ENCODE peak calls at places on chromosome 1, in nine cellular contexts. S is IMR-90; B is left lung; Y is neural progenitor cell; V is endodermal cell; K is heart left ventricle; L is CD8-positive, alpha-beta T cell; W is GM23338; I is ascending aorta. H is an unnamed sample.

GRCh38 chr1:165930961-165931360 is 103.5 kb downstream of the UCK2 start:
- DNase-seq in W (no peak), V (no peak), I (peak; percentile 31), Y (no peak), L (no peak), K (no peak), B (no peak), S (no peak), H (no peak)

GRCh38 chr1:46543382-46543760 is 8.1 kb downstream of the KNCN start:
- DNase-seq in I (no peak), W (peak; percentile 46), V (peak; percentile 51), K (no peak), Y (no peak), S (no peak), B (no peak), L (no peak), H (no peak)

GRCh38 chr1:113860891-113861290 is 10.6 kb downstream of the PTPN22 start:
- DNase-seq in L (no peak), K (no peak), W (no peak), B (no peak), Y (no peak), I (no peak), S (peak; percentile 80), V (no peak), H (peak; percentile 65)

GRCh38 chr1:33916786-33917185 is 52.9 kb downstream of the HMGB4 start:
- DNase-seq in V (no peak), L (no peak), B (no peak), W (no peak), I (no peak), S (no peak), Y (no peak), K (no peak), H (no peak)

GRCh38 chr1:31669786-31670582 is 25.3 kb upstream of the PEF1 start:
- DNase-seq in Y (peak; percentile 34), B (peak; percentile 77), K (peak; percentile 83), W (peak; percentile 65), V (peak; percentile 78), S (peak; percentile 20), L (peak; percentile 22), I (peak; percentile 91), H (peak; percentile 83)

GRCh38 chr1:107378602-107379265 is 237.9 kb downstream of the NTNG1 start:
- DNase-seq in V (no peak), K (no peak), B (no peak), L (no peak), W (no peak), S (no peak), Y (no peak), I (no peak), H (no peak)

GRCh38 chr1:50348449-50349241 is 74.6 kb downstream of the DMRTA2 start:
- DNase-seq in K (peak; percentile 36), S (peak; percentile 77), L (no peak), Y (peak; percentile 85), I (peak; percentile 65), V (peak; percentile 87), B (no peak), W (peak; percentile 93), H (peak; percentile 71)

GRCh38 chr1:20080441-20081330 is 10.7 kb downstream of the PLA2G5 start:
- DNase-seq in K (no peak), B (no peak), V (peak; percentile 55), I (no peak), Y (no peak), W (no peak), L (no peak), S (no peak), H (no peak)

GRCh38 chr1:35931424-35932157 is 686 bp downstream of the AGO3 start:
- DNase-seq in S (peak; percentile 5), V (no peak), L (no peak), I (no peak), B (peak; percentile 41), Y (peak; percentile 64), W (no peak), K (no peak), H (peak; percentile 32)

GRCh38 chr1:156959414-156959813 is 39.0 kb downstream of the LRRC71 start:
- DNase-seq in I (no peak), L (no peak), W (no peak), S (peak; percentile 77), K (no peak), Y (no peak), B (no peak), V (no peak), H (no peak)

GRCh38 chr1:47745725-47746609 is 251.2 kb downstream of the TRABD2B start:
- DNase-seq in W (no peak), V (peak; percentile 29), I (no peak), Y (no peak), B (no peak), L (no peak), K (no peak), S (no peak), H (no peak)

GRCh38 chr1:93442276-93442675 is 5.6 kb upstream of the FNBP1L start:
- DNase-seq in K (no peak), B (peak; percentile 43), W (peak; percentile 22), L (no peak), S (no peak), V (peak; percentile 53), I (no peak), Y (no peak), H (peak; percentile 69)

GRCh38 chr1:225652726-225653462 is at the start of gene ENAH:
- DNase-seq in V (peak; percentile 91), Y (peak; percentile 94), B (peak; percentile 79), W (peak; percentile 88), K (peak; percentile 88), I (peak; percentile 89), L (peak; percentile 16), S (peak; percentile 76), H (peak; percentile 29)

GRCh38 chr1:203557390-203557789 is 63.4 kb downstream of the OPTC start:
- DNase-seq in K (peak; percentile 89), L (no peak), W (no peak), V (no peak), S (peak; percentile 83), B (peak; percentile 43), I (peak; percentile 93), Y (no peak), H (peak; percentile 35)

GRCh38 chr1:26787381-26787705 is 407 bp upstream of the PIGV start:
- DNase-seq in I (no peak), L (peak; percentile 60), W (no peak), K (no peak), B (no peak), Y (peak; percentile 87), S (peak; percentile 53), V (no peak), H (peak; percentile 51)

GRCh38 chr1:69215883-69216282 is 351.8 kb upstream of the LRRC7 start:
- DNase-seq in W (no peak), S (no peak), I (no peak), Y (no peak), L (no peak), V (no peak), K (no peak), B (no peak), H (no peak)

GRCh38 chr1:156052862-156053769 is 482 bp downstream of the UBQLN4 start:
- DNase-seq in S (peak; percentile 69), L (peak; percentile 51), Y (peak; percentile 94), I (peak; percentile 80), V (peak; percentile 93), K (peak; percentile 50), W (peak; percentile 94), B (peak; percentile 68), H (peak; percentile 69)

DNA sequence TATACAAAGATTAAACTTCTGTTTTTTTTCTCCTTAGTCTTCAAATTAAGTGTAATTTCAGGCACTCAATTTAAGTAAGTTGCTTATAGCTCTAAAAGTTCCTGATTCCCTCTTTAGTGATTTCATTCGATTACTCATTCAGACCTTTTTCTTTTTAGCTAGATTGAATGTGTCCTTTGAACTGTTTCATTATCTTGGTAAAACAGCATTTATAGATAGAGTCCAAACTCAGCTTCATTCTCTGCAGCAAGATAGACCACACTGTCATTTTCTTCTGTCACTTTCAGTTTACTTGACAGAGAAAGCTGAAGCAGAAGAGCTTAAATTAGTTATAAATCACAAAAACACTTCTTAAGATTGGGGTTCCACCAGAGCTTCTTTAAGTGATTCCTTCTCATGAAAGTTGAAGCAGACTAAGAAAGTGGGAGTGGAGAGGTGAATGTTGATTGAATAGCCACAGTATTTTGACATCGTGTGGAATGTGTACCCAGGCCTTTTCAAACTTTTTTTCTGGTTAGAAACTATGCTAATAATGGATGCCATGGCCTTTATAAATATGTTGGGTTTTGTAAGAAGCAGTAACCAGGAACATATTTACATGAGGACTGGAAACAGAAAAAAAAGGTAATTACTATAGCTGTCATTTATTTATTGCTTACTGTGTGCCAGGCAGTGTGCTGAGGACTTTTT is 52.2 kb downstream of the ZBTB40 start:
- DNase-seq in W (no peak), K (no peak), L (no peak), I (no peak), B (no peak), S (peak; percentile 25), Y (no peak), V (no peak), H (no peak)
- H3K36me3 ChIP-seq in W (peaks cover 17% of the 10 kb centered on the region), K (peaks cover 16% of the 10 kb centered on the region), L (peaks cover 23% of the 10 kb centered on the region), I (peaks cover 31% of the 10 kb centered on the region), B (no peaks in the 10 kb centered on the region), S (peaks cover 14% of the 10 kb centered on the region), Y (no peaks in the 10 kb centered on the region), V (peaks cover 48% of the 10 kb centered on the region), H (peaks cover 6% of the 10 kb centered on the region)

GRCh38 chr1:161440312-161440894 is 64.9 kb upstream of the FCGR2A start:
- DNase-seq in S (peak; percentile 53), V (peak; percentile 91), W (peak; percentile 89), K (peak; percentile 41), I (peak; percentile 63), B (peak; percentile 53), Y (peak; percentile 93), L (peak; percentile 32), H (peak; percentile 19)
- TF ChIP-seq CTCF in S (peak; percentile 59), V (peak; percentile 75), W (peak; percentile 76), K (peak; percentile 47), I (peak; percentile 48), B (peak; percentile 47), Y (peak; percentile 62), L (peak; percentile 38), H (peak; percentile 74)

GRCh38 chr1:3307359-3307758 is 147.1 kb upstream of the ARHGEF16 start:
- DNase-seq in K (no peak), I (no peak), W (no peak), Y (no peak), S (no peak), V (no peak), L (no peak), B (no peak), H (no peak)
- H3K36me3 ChIP-seq in K (no peaks in the 10 kb centered on the region), I (no peaks in the 10 kb centered on the region), W (no peaks in the 10 kb centered on the region), Y (no peaks in the 10 kb centered on the region), S (no peaks in the 10 kb centered on the region), V (no peaks in the 10 kb centered on the region), L (no peaks in the 10 kb centered on the region), B (no peaks in the 10 kb centered on the region), H (no peaks in the 10 kb centered on the region)

GRCh38 chr1:63000508-63000907 is 216.6 kb downstream of the ATG4C start:
- DNase-seq in L (no peak), S (no peak), K (no peak), B (no peak), Y (peak; percentile 59), I (no peak), V (peak; percentile 76), W (peak; percentile 9), H (no peak)

GRCh38 chr1:63005812-63006211 is 221.9 kb downstream of the ATG4C start:
- DNase-seq in I (no peak), V (no peak), S (no peak), W (no peak), Y (no peak), L (no peak), B (no peak), K (no peak), H (no peak)

DNA sequence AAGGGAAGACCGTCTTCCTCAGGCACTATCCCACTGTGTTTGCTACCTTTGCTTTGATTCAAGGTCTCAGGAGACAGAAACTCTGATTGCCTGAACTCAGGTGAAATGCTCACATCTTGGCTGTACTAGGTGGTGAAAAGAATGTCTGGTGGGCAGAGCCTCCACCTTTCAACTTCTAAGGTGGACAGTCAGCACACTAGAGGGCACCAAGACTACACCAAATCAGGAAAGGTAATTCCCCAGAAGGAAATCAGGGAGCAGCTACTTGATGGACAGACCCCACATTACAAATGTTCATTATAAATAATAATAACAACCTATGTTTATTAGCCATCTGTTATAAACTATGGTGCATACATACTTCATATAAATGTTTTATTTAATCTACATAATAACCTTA is 220.9 kb downstream of the ATG4C start:
- DNase-seq in I (no peak), Y (peak; percentile 53), K (no peak), L (no peak), W (peak; percentile 61), S (no peak), V (peak; percentile 65), B (no peak), H (peak; percentile 8)
- TF ChIP-seq CTCF in I (no peak), Y (peak; percentile 61), K (no peak), L (no peak), W (peak; percentile 91), S (no peak), V (peak; percentile 78), B (no peak), H (no peak)

H was measured in bronchial epithelial cell.